ENCODE peak calls at places on chromosomes 16 and 17, in ten cellular contexts. H is uterus, Z is A673, O is endothelial cell of umbilical vein, C is A549, D is mammary epithelial cell, W is cardiac muscle cell, V is sigmoid colon, J is stomach, A is HCT116. S is an unnamed sample.

GRCh38 chr17:64448665-64449512 is at the start of gene MILR1:
- DNase-seq in H (peak; percentile 52), Z (no peak), O (peak; percentile 92), C (peak; percentile 75), D (peak; percentile 72), W (peak; percentile 97), V (peak; percentile 71), J (no peak), A (peak; percentile 65), S (peak; percentile 35)

GRCh38 chr17:12035713-12036112 is 15.0 kb downstream of the MAP2K4 start:
- DNase-seq in H (no peak), Z (no peak), O (no peak), C (no peak), D (no peak), W (no peak), V (no peak), J (no peak), A (no peak), S (no peak)

GRCh38 chr17:43372273-43372911 is 26.4 kb upstream of the ARL4D start:
- DNase-seq in H (peak; percentile 80), Z (no peak), O (no peak), C (no peak), D (no peak), W (peak; percentile 56), V (peak; percentile 90), J (no peak), A (no peak), S (peak; percentile 80)

GRCh38 chr16:31130336-31130812 is 5.2 kb downstream of the PRSS8 start:
- DNase-seq in H (no peak), Z (no peak), O (no peak), C (no peak), D (no peak), W (no peak), V (no peak), J (no peak), A (no peak), S (no peak)

GRCh38 chr16:64311241-64311640 is 810.6 kb downstream of the CDH11 start:
- DNase-seq in H (no peak), Z (no peak), O (no peak), C (no peak), D (no peak), W (no peak), V (no peak), J (no peak), A (no peak), S (no peak)

GRCh38 chr16:80924372-80924978 is 82.2 kb downstream of the CMC2 start:
- DNase-seq in H (no peak), Z (peak; percentile 72), O (peak; percentile 80), C (peak; percentile 70), D (peak; percentile 16), W (peak; percentile 78), V (no peak), J (peak; percentile 80), A (peak; percentile 58), S (peak; percentile 76)

GRCh38 chr17:7589204-7589868 is 558 bp downstream of the SOX15 start:
- DNase-seq in H (peak; percentile 88), Z (peak; percentile 90), O (peak; percentile 78), C (peak; percentile 72), D (peak; percentile 83), W (peak; percentile 88), V (peak; percentile 94), J (peak; percentile 86), A (no peak), S (peak; percentile 90)

GRCh38 chr16:87490091-87490798 is 2.6 kb downstream of the ZCCHC14 start:
- DNase-seq in H (no peak), Z (no peak), O (peak; percentile 36), C (no peak), D (no peak), W (peak; percentile 15), V (no peak), J (no peak), A (no peak), S (peak; percentile 28)

GRCh38 chr16:85153046-85153445 is 40.8 kb upstream of the CIBAR2 start:
- DNase-seq in H (no peak), Z (no peak), O (no peak), C (no peak), D (no peak), W (no peak), V (no peak), J (no peak), A (no peak), S (no peak)

GRCh38 chr16:1197237-1197866 is 27.7 kb downstream of the TPSG1 start:
- DNase-seq in H (no peak), Z (no peak), O (no peak), C (no peak), D (no peak), W (no peak), V (no peak), J (no peak), A (no peak), S (no peak)

GRCh38 chr17:33050611-33051140 is 59.0 kb downstream of the SPACA3 start:
- DNase-seq in H (no peak), Z (no peak), O (no peak), C (no peak), D (no peak), W (no peak), V (no peak), J (no peak), A (no peak), S (no peak)

GRCh38 chr17:8289103-8289397 is 580 bp downstream of the RANGRF start:
- DNase-seq in H (no peak), Z (peak; percentile 66), O (no peak), C (no peak), D (no peak), W (no peak), V (no peak), J (no peak), A (peak; percentile 7), S (no peak)

GRCh38 chr17:41687828-41688640 is 651 bp upstream of the EIF1 start:
- DNase-seq in H (peak; percentile 76), Z (peak; percentile 61), O (no peak), C (peak; percentile 75), D (peak; percentile 66), W (peak; percentile 44), V (peak; percentile 81), J (peak; percentile 65), A (no peak), S (peak; percentile 77)
- TF ChIP-seq CTCF in H (no peak), Z (peak; percentile 38), O (peak; percentile 39), C (peak; percentile 89), D (peak; percentile 54), W (peak; percentile 20), V (no peak), J (no peak), A (peak; percentile 64), S (no peak)

DNA sequence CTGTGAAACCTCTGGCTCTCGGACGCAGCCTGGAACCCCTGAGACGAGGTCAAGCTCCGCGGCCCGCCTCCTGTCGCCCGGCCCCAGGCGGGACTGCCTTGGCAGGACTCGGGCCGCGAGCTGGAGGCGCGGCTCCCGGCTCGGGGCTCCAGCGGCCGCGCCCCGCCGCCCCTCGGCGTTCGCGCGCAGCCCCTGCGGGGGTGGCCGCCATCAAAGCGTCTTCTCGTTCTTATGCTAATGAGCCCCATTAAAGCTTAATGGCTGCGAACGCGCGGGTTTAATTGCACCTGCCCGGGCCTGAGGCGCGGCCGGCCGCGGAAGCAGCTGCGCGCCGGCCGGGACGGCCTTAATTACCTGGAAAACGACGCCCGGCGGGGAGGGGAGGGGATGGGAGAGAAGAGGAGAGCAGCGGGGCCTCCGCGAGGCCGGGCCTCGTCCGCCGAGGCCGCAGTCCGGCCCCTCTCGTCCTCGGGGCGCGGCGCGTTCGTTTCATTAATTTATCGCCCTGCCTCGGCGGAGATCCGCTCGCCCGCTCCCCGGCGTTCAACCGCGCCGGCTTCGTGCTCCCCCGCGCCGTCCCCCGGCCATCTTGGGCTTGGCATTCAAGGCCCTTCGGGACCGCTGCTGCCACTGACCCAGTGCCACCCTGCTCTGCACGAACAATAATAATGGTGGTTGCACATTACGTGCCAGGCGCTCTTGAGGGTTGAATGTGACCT is 19.2 kb downstream of the RAI1 start:
- DNase-seq in H (no peak), Z (no peak), O (no peak), C (no peak), D (no peak), W (no peak), V (no peak), J (peak; percentile 47), A (no peak), S (no peak)
- H3K4me1 ChIP-seq in H (peaks cover 10% of the 10 kb centered on the region), Z (peaks cover 45% of the 10 kb centered on the region), O (peaks cover 10% of the 10 kb centered on the region), C (peaks cover 65% of the 10 kb centered on the region), D (peaks cover 38% of the 10 kb centered on the region), W (peaks cover 21% of the 10 kb centered on the region), V (no peaks in the 10 kb centered on the region), J (peaks cover 86% of the 10 kb centered on the region), A (peaks cover 28% of the 10 kb centered on the region), S (peaks cover 67% of the 10 kb centered on the region)

GRCh38 chr17:76867578-76868175 is 527 bp upstream of the MGAT5B start:
- DNase-seq in H (no peak), Z (no peak), O (peak; percentile 23), C (peak; percentile 54), D (peak; percentile 16), W (peak; percentile 62), V (no peak), J (no peak), A (no peak), S (peak; percentile 32)

GRCh38 chr17:76866774-76867577 is 1.2 kb upstream of the MGAT5B start:
- DNase-seq in H (no peak), Z (no peak), O (no peak), C (no peak), D (peak; percentile 49), W (peak; percentile 30), V (no peak), J (no peak), A (no peak), S (no peak)

GRCh38 chr17:76865174-76865573 is 3.0 kb upstream of the MGAT5B start:
- DNase-seq in H (no peak), Z (no peak), O (no peak), C (no peak), D (no peak), W (no peak), V (no peak), J (no peak), A (no peak), S (no peak)

GRCh38 chr17:76868176-76868668 is at the start of gene MGAT5B:
- DNase-seq in H (peak; percentile 54), Z (peak; percentile 81), O (peak; percentile 66), C (peak; percentile 87), D (peak; percentile 61), W (peak; percentile 85), V (peak; percentile 83), J (peak; percentile 85), A (peak; percentile 56), S (peak; percentile 83)

GRCh38 chr17:76866203-76866602 is 2.0 kb upstream of the MGAT5B start:
- DNase-seq in H (no peak), Z (no peak), O (no peak), C (no peak), D (no peak), W (no peak), V (no peak), J (no peak), A (no peak), S (no peak)
- TF ChIP-seq CTCF in H (no peak), Z (no peak), O (no peak), C (no peak), D (no peak), W (no peak), V (no peak), J (no peak), A (no peak), S (no peak)

GRCh38 chr17:57861000-57861736 is 11.3 kb upstream of the MRPS23 start:
- DNase-seq in H (peak; percentile 66), Z (peak; percentile 41), O (peak; percentile 30), C (peak; percentile 90), D (no peak), W (no peak), V (peak; percentile 85), J (peak; percentile 84), A (peak; percentile 75), S (peak; percentile 72)
- H3K4me1 ChIP-seq in H (no peaks in the 10 kb centered on the region), Z (peaks cover 20% of the 10 kb centered on the region), O (peaks cover 17% of the 10 kb centered on the region), C (peaks cover 73% of the 10 kb centered on the region), D (peaks cover 13% of the 10 kb centered on the region), W (no peaks in the 10 kb centered on the region), V (no peaks in the 10 kb centered on the region), J (peaks cover 54% of the 10 kb centered on the region), A (peaks cover 54% of the 10 kb centered on the region), S (peaks cover 17% of the 10 kb centered on the region)